ENCODE peak calls at places on chromosomes 4 and X, in six cellular contexts. U is progenitor cell of endocrine pancreas, W is BJ, O is C1 segment of cervical spinal cord, M is choroid plexus epithelial cell, Y is hepatic stellate cell. S is an unnamed sample.

GRCh38 chrX:150944233-150944632 is 38.9 kb upstream of the HMGB3 start:
- DNase-seq in U (no peak), Y (no peak), M (no peak), O (no peak), W (no peak), S (no peak)

GRCh38 chr4:103099691-103100392 is at the start of gene BDH2:
- DNase-seq in W (peak), Y (peak), U (no peak), O (no peak), M (peak), S (no peak)

GRCh38 chr4:80264352-80264647 is 2.2 kb upstream of the FGF5 start:
- DNase-seq in W (no peak), U (no peak), O (no peak), Y (no peak), M (no peak), S (no peak)

GRCh38 chrX:108412783-108413182 is 25.4 kb downstream of the COL4A6 start:
- DNase-seq in Y (no peak), O (no peak), W (no peak), M (no peak), U (no peak), S (no peak)

GRCh38 chr4:48970471-48970921 is 15.6 kb upstream of the CWH43 start:
- DNase-seq in O (no peak), U (no peak), Y (no peak), W (no peak), M (peak), S (no peak)

GRCh38 chr4:77697860-77698599 is 92.4 kb downstream of the CXCL13 start:
- DNase-seq in Y (peak), M (peak), U (no peak), W (no peak), O (no peak), S (no peak)

GRCh38 chr4:3305610-3306371 is 13.0 kb downstream of the RGS12 start:
- DNase-seq in U (no peak), M (no peak), O (no peak), W (no peak), Y (no peak), S (no peak)

GRCh38 chrX:97027384-97027922 is 143.7 kb downstream of the RPA4 start:
- DNase-seq in M (peak), W (no peak), Y (no peak), U (no peak), O (no peak), S (no peak)

GRCh38 chrX:132592880-132593279 is 104.0 kb upstream of the MBNL3 start:
- DNase-seq in O (no peak), U (no peak), M (peak), W (no peak), Y (no peak), S (no peak)

GRCh38 chr4:137738377-137738990 is 206.2 kb upstream of the PCDH18 start:
- DNase-seq in W (no peak), Y (no peak), M (peak), O (no peak), U (no peak), S (no peak)

GRCh38 chrX:124010157-124010556 is 48.7 kb downstream of the STAG2 start:
- DNase-seq in U (no peak), O (no peak), M (no peak), W (no peak), Y (no peak), S (no peak)

GRCh38 chr4:128285085-128286023 is 2.3 kb downstream of the PGRMC2 start:
- DNase-seq in Y (peak), U (no peak), W (no peak), O (no peak), M (no peak), S (no peak)

GRCh38 chr4:121675715-121676114 is 21.1 kb downstream of the ANXA5 start:
- DNase-seq in U (no peak), M (peak), O (no peak), W (no peak), Y (no peak), S (no peak)

GRCh38 chr4:133320576-133321170 is 171.6 kb downstream of the PCDH10 start:
- DNase-seq in Y (peak), U (no peak), W (no peak), M (peak), O (no peak), S (no peak)

GRCh38 chr4:118834960-118835895 is 698 bp downstream of the SEC24D start:
- DNase-seq in O (peak), Y (peak), U (peak), W (peak), M (peak), S (peak)

GRCh38 chr4:150385606-150386005 is 196.3 kb upstream of the MAB21L2 start:
- DNase-seq in O (no peak), M (peak), Y (peak), W (peak), U (no peak), S (no peak)

GRCh38 chr4:28360681-28361080 is 1500.0 kb downstream of the STIM2 start:
- DNase-seq in W (no peak), Y (no peak), O (no peak), M (peak), U (no peak), S (no peak)

GRCh38 chrX:5916945-5917344 is 311.7 kb downstream of the NLGN4X start:
- DNase-seq in U (no peak), W (no peak), M (no peak), O (no peak), Y (no peak), S (no peak)

GRCh38 chr4:72375050-72375736 is 193.8 kb downstream of the ADAMTS3 start:
- DNase-seq in U (no peak), Y (no peak), O (no peak), M (peak), W (peak), S (no peak)

GRCh38 chrX:12686324-12686723 is 104.9 kb upstream of the PRPS2 start:
- DNase-seq in O (no peak), W (no peak), U (no peak), Y (no peak), M (no peak), S (no peak)

GRCh38 chrX:115357316-115357715 is 67.8 kb downstream of the LUZP4 start:
- DNase-seq in W (no peak), U (no peak), O (no peak), M (no peak), Y (no peak), S (no peak)

GRCh38 chr4:143728171-143728570 is 27.7 kb upstream of the FREM3 start:
- DNase-seq in W (peak), Y (no peak), M (peak), O (no peak), U (no peak), S (no peak)

GRCh38 chr4:100913685-100914084 is 395.9 kb upstream of the EMCN start:
- DNase-seq in W (no peak), O (no peak), M (no peak), U (no peak), Y (no peak), S (no peak)

GRCh38 chr4:77625485-77625884 is 19.9 kb downstream of the CXCL13 start:
- DNase-seq in O (no peak), M (no peak), W (no peak), U (no peak), Y (no peak), S (no peak)

GRCh38 chr4:65600656-65601055 is 69.6 kb downstream of the EPHA5 start:
- DNase-seq in W (no peak), O (no peak), M (no peak), U (no peak), Y (no peak), S (no peak)

GRCh38 chrX:69077895-69078455 is 87.3 kb downstream of the PJA1 start:
- DNase-seq in M (no peak), U (no peak), W (no peak), Y (no peak), O (no peak), S (no peak)